ENCODE peak calls at places on chromosome 16, in four cellular contexts. One of them, this sample, is unnamed.

GRCh38 chr16:57118461-57119084 is 26.2 kb downstream of the CPNE2 start:
- DNase-seq in GM04504: no peak
- DNase-seq in HT1080: no peak
- DNase-seq in activated gamma-delta T cell treated with Interleukin-2 at 50 U/mL for 16 hours: no peak
- DNase-seq in this sample: no peak

GRCh38 chr16:25192096-25192495 is 24.7 kb upstream of the AQP8 start:
- DNase-seq in GM04504: peak; percentile 46
- DNase-seq in HT1080: no peak
- DNase-seq in activated gamma-delta T cell treated with Interleukin-2 at 50 U/mL for 16 hours: no peak
- DNase-seq in this sample: no peak

GRCh38 chr16:31130899-31131298 is 4.6 kb downstream of the PRSS8 start:
- DNase-seq in GM04504: no peak
- DNase-seq in HT1080: no peak
- DNase-seq in activated gamma-delta T cell treated with Interleukin-2 at 50 U/mL for 16 hours: no peak
- DNase-seq in this sample: no peak

GRCh38 chr16:12565423-12565822 is 238.3 kb downstream of the CPPED1 start:
- DNase-seq in GM04504: no peak
- DNase-seq in HT1080: no peak
- DNase-seq in activated gamma-delta T cell treated with Interleukin-2 at 50 U/mL for 16 hours: no peak
- DNase-seq in this sample: no peak

GRCh38 chr16:86085161-86085611 is 186.2 kb downstream of the IRF8 start:
- DNase-seq in GM04504: no peak
- DNase-seq in HT1080: no peak
- DNase-seq in activated gamma-delta T cell treated with Interleukin-2 at 50 U/mL for 16 hours: no peak
- DNase-seq in this sample: no peak

GRCh38 chr16:10824111-10824893 is 5.7 kb upstream of the TVP23A start:
- DNase-seq in GM04504: no peak
- DNase-seq in HT1080: no peak
- DNase-seq in activated gamma-delta T cell treated with Interleukin-2 at 50 U/mL for 16 hours: no peak
- DNase-seq in this sample: no peak

GRCh38 chr16:68420366-68420765 is 27.9 kb downstream of the SMPD3 start:
- DNase-seq in GM04504: no peak
- DNase-seq in HT1080: no peak
- DNase-seq in activated gamma-delta T cell treated with Interleukin-2 at 50 U/mL for 16 hours: no peak
- DNase-seq in this sample: no peak

GRCh38 chr16:70646260-70647241 is at the start of gene IL34:
- DNase-seq in GM04504: no peak
- DNase-seq in HT1080: no peak
- DNase-seq in activated gamma-delta T cell treated with Interleukin-2 at 50 U/mL for 16 hours: no peak
- DNase-seq in this sample: no peak